ENCODE peak calls at places on chromosomes 16 and 17, in five cellular contexts. X is A549, K is HepG2, H is endothelial cell of umbilical vein, S is K562. J is an unnamed sample.
A peak's percentile ranks its signal among the peaks of the same experiment; 100 is the strongest.

GRCh38 chr17:31597646-31598387 is 206.3 kb downstream of the RAB11FIP4 start:
- DNase-seq in X (no peak), K (no peak), H (no peak), S (no peak), J (no peak)

GRCh38 chr17:44203731-44204452 is 4.2 kb upstream of the ATXN7L3 start:
- DNase-seq in X (peak; percentile 64), K (peak; percentile 78), H (peak; percentile 56), S (peak; percentile 43), J (peak; percentile 94)

GRCh38 chr17:38958326-38958725 is 8.9 kb downstream of the FBXO47 start:
- DNase-seq in X (no peak), K (no peak), H (peak; percentile 53), S (no peak), J (no peak)

GRCh38 chr17:61770752-61771533 is 92.4 kb downstream of the BRIP1 start:
- DNase-seq in X (no peak), K (no peak), H (no peak), S (no peak), J (no peak)

GRCh38 chr16:1809281-1809801 is 15.8 kb upstream of the IGFALS start:
- DNase-seq in X (no peak), K (no peak), H (no peak), S (peak; percentile 71), J (no peak)

GRCh38 chr17:65022751-65023421 is 33.7 kb downstream of the GNA13 start:
- DNase-seq in X (peak; percentile 38), K (peak; percentile 15), H (peak; percentile 40), S (no peak), J (no peak)

GRCh38 chr16:85192233-85192632 is 80.0 kb upstream of the CIBAR2 start:
- DNase-seq in X (no peak), K (no peak), H (no peak), S (no peak), J (no peak)

GRCh38 chr16:89641719-89642187 is 15.8 kb downstream of the CHMP1A start:
- DNase-seq in X (no peak), K (no peak), H (no peak), S (no peak), J (no peak)

GRCh38 chr17:33287096-33287495 is 6.0 kb downstream of the ASIC2 start:
- DNase-seq in X (no peak), K (no peak), H (no peak), S (no peak), J (no peak)

GRCh38 chr16:84879569-84880487 is 60.0 kb downstream of the CRISPLD2 start:
- DNase-seq in X (peak; percentile 54), K (no peak), H (peak; percentile 18), S (peak; percentile 97), J (no peak)

GRCh38 chr17:608911-609882 is 105.4 kb downstream of the VPS53 start:
- DNase-seq in X (no peak), K (no peak), H (no peak), S (no peak), J (no peak)
- TF ChIP-seq MYC in X (no peak), K (no peak), H (no peak), S (no peak), J (no peak)

DNA sequence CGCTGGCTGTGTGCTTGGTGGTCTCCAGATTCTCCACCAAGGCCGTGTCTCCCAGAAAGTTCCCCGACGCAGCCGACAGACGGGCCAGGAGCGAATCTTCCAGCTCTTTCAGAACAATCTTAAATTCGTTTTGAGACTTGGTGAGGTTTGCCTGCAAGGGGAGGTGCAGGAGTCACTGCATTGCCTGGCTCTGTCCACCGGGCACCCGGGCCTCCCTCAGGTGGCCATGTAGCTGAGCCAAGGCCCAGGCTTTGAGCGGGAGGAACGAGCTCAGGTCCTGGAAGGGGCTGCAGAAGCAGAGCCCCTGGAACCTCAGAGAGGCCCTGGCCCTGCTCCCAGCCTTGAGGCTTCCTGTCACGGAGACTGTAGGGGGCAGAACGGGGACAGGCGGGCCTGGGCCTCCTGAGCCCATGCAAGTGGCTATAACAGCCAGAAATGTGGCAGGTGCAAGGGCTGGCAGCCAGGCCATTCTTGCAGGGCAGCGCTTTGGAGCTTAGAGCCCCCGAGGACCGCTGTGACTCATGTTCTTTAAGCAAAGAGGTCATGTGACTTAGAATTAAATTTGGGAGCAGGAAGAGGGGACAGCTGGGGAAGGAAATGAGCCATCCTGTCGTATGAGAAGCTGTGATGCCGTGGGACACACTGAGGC is 72.4 kb downstream of the PGS1 start:
- DNase-seq in X (no peak), K (no peak), H (no peak), S (no peak), J (peak; percentile 74)
- TF ChIP-seq MYC in X (no peak), K (no peak), H (no peak), S (no peak), J (no peak)

GRCh38 chr16:15509593-15510520 is 75.5 kb downstream of the BMERB1 start:
- DNase-seq in X (no peak), K (no peak), H (no peak), S (no peak), J (peak; percentile 98)
- TF ChIP-seq MYC in X (no peak), K (no peak), H (no peak), S (no peak), J (peak; percentile 64)

GRCh38 chr16:72468582-72468981 is 296.6 kb upstream of the PMFBP1 start:
- DNase-seq in X (no peak), K (peak; percentile 68), H (peak; percentile 26), S (no peak), J (no peak)

GRCh38 chr16:72469932-72470331 is 298.0 kb upstream of the PMFBP1 start:
- DNase-seq in X (no peak), K (peak; percentile 94), H (no peak), S (no peak), J (no peak)

GRCh38 chr16:72467157-72467759 is 295.3 kb upstream of the PMFBP1 start:
- DNase-seq in X (peak; percentile 2), K (peak; percentile 69), H (peak; percentile 72), S (peak; percentile 10), J (peak; percentile 60)

GRCh38 chr16:72464052-72464451 is 292.1 kb upstream of the PMFBP1 start:
- DNase-seq in X (no peak), K (no peak), H (no peak), S (no peak), J (no peak)

DNA sequence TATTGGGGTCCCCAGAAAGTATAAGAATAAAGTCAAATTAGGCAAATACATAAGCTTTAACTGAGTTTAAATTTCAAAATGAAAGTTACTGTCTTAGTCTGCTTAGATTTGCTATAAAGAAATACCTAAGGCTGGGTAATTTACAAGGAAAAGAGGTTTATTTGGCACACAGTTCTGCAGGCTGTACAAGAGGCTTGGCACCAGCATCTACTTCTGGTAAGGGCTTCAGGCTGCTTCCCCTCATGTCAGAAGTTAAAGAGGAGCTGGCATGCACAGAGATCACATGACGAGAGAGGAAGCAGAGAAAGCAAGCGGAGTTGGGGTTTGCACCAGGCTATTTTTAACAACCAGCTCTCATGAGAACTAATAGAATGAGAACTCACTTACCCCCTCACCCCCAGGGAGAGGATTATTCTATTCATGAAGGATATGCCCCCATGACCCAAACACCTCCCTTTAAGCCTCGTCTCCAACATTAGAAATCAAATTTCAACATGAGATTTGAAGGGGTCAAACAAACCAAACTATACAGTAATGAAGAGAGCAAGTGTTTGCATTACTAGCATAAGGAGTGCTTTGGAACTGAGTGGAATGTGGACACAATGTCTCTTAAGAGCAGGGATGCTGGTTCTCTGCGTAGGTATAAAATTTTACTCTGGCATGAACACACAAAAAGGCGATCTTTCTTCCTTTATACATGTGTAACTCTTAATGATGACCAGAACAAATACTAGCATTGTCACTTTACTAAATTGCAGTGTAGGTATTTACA is 292.8 kb upstream of the PMFBP1 start:
- DNase-seq in X (no peak), K (no peak), H (no peak), S (no peak), J (peak; percentile 3)
- TF ChIP-seq MYC in X (no peak), K (no peak), H (no peak), S (no peak), J (no peak)